ENCODE peak calls at places on chromosomes 12 and 14, in ten cellular contexts. One of them, this sample, is unnamed.

GRCh38 chr14:98840076-98840475 is 431.9 kb downstream of the BCL11B start:
- DNase-seq in IMR-90: no peak
- DNase-seq in stomach: no peak
- DNase-seq in testis: no peak
- DNase-seq in breast epithelium: no peak
- DNase-seq in spleen: no peak
- DNase-seq in body of pancreas: no peak
- DNase-seq in ovary: no peak
- DNase-seq in heart left ventricle: no peak
- DNase-seq in uterus: no peak
- DNase-seq in this sample: no peak

GRCh38 chr14:35898217-35898775 is 72.2 kb downstream of the BRMS1L start:
- DNase-seq in IMR-90: no peak
- DNase-seq in spleen: no peak
- DNase-seq in ovary: no peak
- DNase-seq in breast epithelium: no peak
- DNase-seq in testis: no peak
- DNase-seq in stomach: no peak
- DNase-seq in body of pancreas: no peak
- DNase-seq in heart left ventricle: no peak
- DNase-seq in uterus: no peak
- DNase-seq in this sample: no peak

GRCh38 chr12:121795029-121795977 is 1.8 kb upstream of the RHOF start:
- DNase-seq in spleen: peak; percentile 96
- DNase-seq in IMR-90: peak; percentile 81
- DNase-seq in heart left ventricle: peak; percentile 89
- DNase-seq in testis: peak; percentile 94
- DNase-seq in ovary: peak; percentile 95
- DNase-seq in uterus: peak; percentile 92
- DNase-seq in body of pancreas: peak; percentile 93
- DNase-seq in breast epithelium: peak; percentile 92
- DNase-seq in stomach: peak; percentile 94
- DNase-seq in this sample: peak; percentile 92

GRCh38 chr12:5000658-5001390 is 42.9 kb upstream of the KCNA5 start:
- DNase-seq in body of pancreas: no peak
- DNase-seq in ovary: no peak
- DNase-seq in heart left ventricle: no peak
- DNase-seq in stomach: no peak
- DNase-seq in testis: no peak
- DNase-seq in breast epithelium: no peak
- DNase-seq in spleen: no peak
- DNase-seq in uterus: no peak
- DNase-seq in IMR-90: no peak
- DNase-seq in this sample: no peak

GRCh38 chr12:10362828-10363664 is 26.8 kb downstream of the KLRK1 start:
- DNase-seq in stomach: no peak
- DNase-seq in testis: peak; percentile 22
- DNase-seq in ovary: no peak
- DNase-seq in IMR-90: no peak
- DNase-seq in heart left ventricle: no peak
- DNase-seq in body of pancreas: no peak
- DNase-seq in uterus: no peak
- DNase-seq in breast epithelium: no peak
- DNase-seq in spleen: no peak
- DNase-seq in this sample: no peak

GRCh38 chr14:63752449-63753169 is 24.7 kb upstream of the SGPP1 start:
- DNase-seq in body of pancreas: peak; percentile 32
- DNase-seq in testis: no peak
- DNase-seq in uterus: no peak
- DNase-seq in stomach: no peak
- DNase-seq in spleen: no peak
- DNase-seq in ovary: no peak
- DNase-seq in heart left ventricle: no peak
- DNase-seq in breast epithelium: no peak
- DNase-seq in IMR-90: peak; percentile 58
- DNase-seq in this sample: no peak

GRCh38 chr12:95718001-95718400 is 72.6 kb downstream of the NTN4 start:
- DNase-seq in testis: no peak
- DNase-seq in spleen: no peak
- DNase-seq in body of pancreas: no peak
- DNase-seq in stomach: no peak
- DNase-seq in uterus: no peak
- DNase-seq in ovary: no peak
- DNase-seq in heart left ventricle: no peak
- DNase-seq in breast epithelium: no peak
- DNase-seq in IMR-90: no peak
- DNase-seq in this sample: no peak

GRCh38 chr12:1518763-1519516 is 75.4 kb downstream of the FBXL14 start:
- DNase-seq in heart left ventricle: no peak
- DNase-seq in uterus: no peak
- DNase-seq in testis: no peak
- DNase-seq in stomach: no peak
- DNase-seq in spleen: no peak
- DNase-seq in body of pancreas: no peak
- DNase-seq in breast epithelium: peak; percentile 52
- DNase-seq in ovary: peak; percentile 29
- DNase-seq in IMR-90: peak; percentile 91
- DNase-seq in this sample: peak; percentile 54

GRCh38 chr14:75981426-75981825 is 369 bp downstream of the TGFB3 start:
- DNase-seq in breast epithelium: no peak
- DNase-seq in heart left ventricle: no peak
- DNase-seq in IMR-90: no peak
- DNase-seq in uterus: peak; percentile 36
- DNase-seq in ovary: peak; percentile 56
- DNase-seq in body of pancreas: peak; percentile 33
- DNase-seq in spleen: no peak
- DNase-seq in stomach: no peak
- DNase-seq in testis: peak; percentile 28
- DNase-seq in this sample: no peak

GRCh38 chr14:99195602-99196309 is 76.2 kb downstream of the BCL11B start:
- DNase-seq in spleen: peak; percentile 31
- DNase-seq in body of pancreas: no peak
- DNase-seq in breast epithelium: no peak
- DNase-seq in IMR-90: no peak
- DNase-seq in ovary: no peak
- DNase-seq in heart left ventricle: no peak
- DNase-seq in stomach: no peak
- DNase-seq in uterus: no peak
- DNase-seq in testis: no peak
- DNase-seq in this sample: no peak

GRCh38 chr12:86496595-86496994 is 240.4 kb upstream of the MGAT4C start:
- DNase-seq in stomach: no peak
- DNase-seq in uterus: no peak
- DNase-seq in heart left ventricle: no peak
- DNase-seq in testis: no peak
- DNase-seq in spleen: no peak
- DNase-seq in IMR-90: no peak
- DNase-seq in body of pancreas: no peak
- DNase-seq in breast epithelium: no peak
- DNase-seq in ovary: no peak
- DNase-seq in this sample: no peak

GRCh38 chr14:29601559-29602109 is 326.0 kb downstream of the PRKD1 start:
- DNase-seq in spleen: no peak
- DNase-seq in testis: no peak
- DNase-seq in stomach: no peak
- DNase-seq in heart left ventricle: no peak
- DNase-seq in IMR-90: peak; percentile 87
- DNase-seq in body of pancreas: no peak
- DNase-seq in ovary: no peak
- DNase-seq in uterus: no peak
- DNase-seq in breast epithelium: no peak
- DNase-seq in this sample: no peak

GRCh38 chr14:21436567-21437062 is 19.3 kb downstream of the CHD8 start:
- DNase-seq in breast epithelium: no peak
- DNase-seq in ovary: no peak
- DNase-seq in IMR-90: no peak
- DNase-seq in spleen: no peak
- DNase-seq in heart left ventricle: no peak
- DNase-seq in testis: no peak
- DNase-seq in body of pancreas: no peak
- DNase-seq in stomach: no peak
- DNase-seq in uterus: no peak
- DNase-seq in this sample: no peak

GRCh38 chr14:21440857-21441256 is 15.1 kb downstream of the CHD8 start:
- DNase-seq in ovary: no peak
- DNase-seq in breast epithelium: no peak
- DNase-seq in heart left ventricle: no peak
- DNase-seq in IMR-90: no peak
- DNase-seq in spleen: no peak
- DNase-seq in uterus: no peak
- DNase-seq in testis: no peak
- DNase-seq in stomach: no peak
- DNase-seq in body of pancreas: no peak
- DNase-seq in this sample: no peak

GRCh38 chr14:21437063-21437901 is 18.6 kb downstream of the CHD8 start:
- DNase-seq in ovary: peak; percentile 99
- DNase-seq in heart left ventricle: peak; percentile 99
- DNase-seq in uterus: peak; percentile 99
- DNase-seq in spleen: peak; percentile 99
- DNase-seq in IMR-90: peak; percentile 99
- DNase-seq in body of pancreas: peak; percentile 99
- DNase-seq in breast epithelium: peak; percentile 96
- DNase-seq in testis: peak; percentile 99
- DNase-seq in stomach: peak; percentile 98
- DNase-seq in this sample: peak; percentile 97
- TF ChIP-seq POLR2A in ovary: peak; percentile 44
- TF ChIP-seq POLR2A in heart left ventricle: no peak
- TF ChIP-seq POLR2A in uterus: peak; percentile 52
- TF ChIP-seq POLR2A in spleen: no peak
- TF ChIP-seq POLR2A in IMR-90: no peak
- TF ChIP-seq POLR2A in body of pancreas: peak; percentile 65
- TF ChIP-seq POLR2A in breast epithelium: no peak
- TF ChIP-seq POLR2A in testis: no peak
- TF ChIP-seq POLR2A in stomach: no peak
- TF ChIP-seq POLR2A in this sample: peak; percentile 60

GRCh38 chr12:68633614-68634558 is 23.2 kb downstream of the RAP1B start:
- DNase-seq in body of pancreas: no peak
- DNase-seq in stomach: no peak
- DNase-seq in IMR-90: no peak
- DNase-seq in uterus: no peak
- DNase-seq in spleen: no peak
- DNase-seq in testis: no peak
- DNase-seq in heart left ventricle: no peak
- DNase-seq in ovary: no peak
- DNase-seq in breast epithelium: no peak
- DNase-seq in this sample: no peak
- H3K4me3 ChIP-seq in body of pancreas: no peak overlapping the region
- H3K4me3 ChIP-seq in stomach: no peak overlapping the region
- H3K4me3 ChIP-seq in IMR-90: no peak overlapping the region
- H3K4me3 ChIP-seq in uterus: no peak overlapping the region
- H3K4me3 ChIP-seq in spleen: no peak overlapping the region
- H3K4me3 ChIP-seq in testis: no peak overlapping the region
- H3K4me3 ChIP-seq in heart left ventricle: no peak overlapping the region
- H3K4me3 ChIP-seq in ovary: no peak overlapping the region
- H3K4me3 ChIP-seq in breast epithelium: no peak overlapping the region
- H3K4me3 ChIP-seq in this sample: no peak overlapping the region

DNA sequence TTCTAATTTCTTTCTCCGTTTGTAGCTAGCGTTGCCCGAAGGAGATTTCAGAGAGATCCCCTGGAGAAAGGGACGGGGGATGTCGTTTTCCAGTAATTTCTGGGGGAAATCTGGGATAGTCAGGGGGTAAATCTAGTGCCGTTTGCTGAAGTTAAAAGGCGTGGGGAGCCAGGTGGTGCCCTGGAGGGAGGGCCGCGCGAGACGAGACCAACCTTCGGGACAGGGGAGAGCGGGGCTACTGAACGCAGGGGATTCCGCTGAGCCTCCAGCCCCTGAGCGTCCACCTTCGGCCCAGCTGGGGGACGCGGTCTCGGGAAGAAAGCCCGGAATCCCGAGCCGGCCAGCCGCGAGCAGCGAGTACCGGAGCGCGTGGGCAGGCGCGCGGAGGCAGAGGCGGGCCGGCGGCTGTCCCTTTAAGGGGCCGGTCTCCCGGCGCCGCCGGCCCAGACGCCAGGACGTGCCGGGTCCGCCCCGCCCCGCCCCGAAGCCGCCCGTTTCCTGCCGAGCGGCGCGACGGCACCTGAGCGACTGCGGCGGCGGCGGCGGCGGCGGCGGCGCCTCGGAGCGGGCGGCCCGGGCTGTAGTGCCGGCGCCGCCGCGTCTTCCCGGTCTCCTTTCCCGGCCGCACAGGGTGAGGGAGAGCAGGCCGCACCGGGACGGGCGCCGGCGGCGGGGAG is at the start of gene KTN1:
- DNase-seq in ovary: peak; percentile 86
- DNase-seq in uterus: peak; percentile 80
- DNase-seq in breast epithelium: peak; percentile 77
- DNase-seq in body of pancreas: peak; percentile 84
- DNase-seq in IMR-90: peak; percentile 71
- DNase-seq in testis: peak; percentile 84
- DNase-seq in stomach: peak; percentile 86
- DNase-seq in spleen: peak; percentile 97
- DNase-seq in heart left ventricle: peak; percentile 89
- DNase-seq in this sample: peak; percentile 91
- TF ChIP-seq POLR2A in ovary: peak; percentile 55
- TF ChIP-seq POLR2A in uterus: peak; percentile 51
- TF ChIP-seq POLR2A in breast epithelium: no peak
- TF ChIP-seq POLR2A in body of pancreas: peak; percentile 61
- TF ChIP-seq POLR2A in IMR-90: peak; percentile 18
- TF ChIP-seq POLR2A in testis: no peak
- TF ChIP-seq POLR2A in stomach: no peak
- TF ChIP-seq POLR2A in spleen: no peak
- TF ChIP-seq POLR2A in heart left ventricle: no peak
- TF ChIP-seq POLR2A in this sample: peak; percentile 79

GRCh38 chr12:6206327-6206726 is 6.1 kb downstream of the CD9 start:
- DNase-seq in testis: no peak
- DNase-seq in body of pancreas: no peak
- DNase-seq in ovary: no peak
- DNase-seq in heart left ventricle: no peak
- DNase-seq in spleen: no peak
- DNase-seq in IMR-90: no peak
- DNase-seq in uterus: no peak
- DNase-seq in stomach: no peak
- DNase-seq in breast epithelium: no peak
- DNase-seq in this sample: no peak

GRCh38 chr12:6205144-6205539 is 4.9 kb downstream of the CD9 start:
- DNase-seq in IMR-90: no peak
- DNase-seq in breast epithelium: no peak
- DNase-seq in testis: no peak
- DNase-seq in spleen: no peak
- DNase-seq in stomach: no peak
- DNase-seq in ovary: peak; percentile 79
- DNase-seq in uterus: peak; percentile 78
- DNase-seq in body of pancreas: no peak
- DNase-seq in heart left ventricle: peak; percentile 71
- DNase-seq in this sample: no peak

GRCh38 chr12:6202846-6203245 is 2.6 kb downstream of the CD9 start:
- DNase-seq in breast epithelium: no peak
- DNase-seq in IMR-90: no peak
- DNase-seq in testis: no peak
- DNase-seq in uterus: no peak
- DNase-seq in ovary: no peak
- DNase-seq in spleen: no peak
- DNase-seq in stomach: no peak
- DNase-seq in heart left ventricle: no peak
- DNase-seq in body of pancreas: no peak
- DNase-seq in this sample: no peak

GRCh38 chr12:6205761-6206160 is 5.6 kb downstream of the CD9 start:
- DNase-seq in stomach: no peak
- DNase-seq in spleen: no peak
- DNase-seq in body of pancreas: no peak
- DNase-seq in testis: no peak
- DNase-seq in ovary: no peak
- DNase-seq in heart left ventricle: no peak
- DNase-seq in breast epithelium: no peak
- DNase-seq in uterus: no peak
- DNase-seq in IMR-90: no peak
- DNase-seq in this sample: no peak

GRCh38 chr12:6204533-6205143 is 4.4 kb downstream of the CD9 start:
- DNase-seq in heart left ventricle: no peak
- DNase-seq in uterus: no peak
- DNase-seq in ovary: no peak
- DNase-seq in testis: no peak
- DNase-seq in breast epithelium: no peak
- DNase-seq in stomach: no peak
- DNase-seq in body of pancreas: no peak
- DNase-seq in IMR-90: no peak
- DNase-seq in spleen: no peak
- DNase-seq in this sample: no peak
- H3K4me3 ChIP-seq in heart left ventricle: no peak overlapping the region
- H3K4me3 ChIP-seq in uterus: no peak overlapping the region
- H3K4me3 ChIP-seq in ovary: no peak overlapping the region
- H3K4me3 ChIP-seq in testis: no peak overlapping the region
- H3K4me3 ChIP-seq in breast epithelium: no peak overlapping the region
- H3K4me3 ChIP-seq in stomach: no peak overlapping the region
- H3K4me3 ChIP-seq in body of pancreas: no peak overlapping the region
- H3K4me3 ChIP-seq in IMR-90: no peak overlapping the region
- H3K4me3 ChIP-seq in spleen: no peak overlapping the region
- H3K4me3 ChIP-seq in this sample: no peak overlapping the region

This sample was measured in right lobe of liver.